ENCODE peak calls at places on chromosomes 2 and 18, in nine cellular contexts. P is cardiac muscle cell, G is stomach, Y is gastrocnemius medialis, X is GM12865, F is pancreas, U is kidney epithelial cell, T is tibial nerve, K is tibial artery. D is an unnamed sample.
A peak's percentile ranks its signal among the peaks of the same experiment; 100 is the strongest.

GRCh38 chr2:84962917-84963316 is 8.0 kb upstream of the KCMF1 start:
- DNase-seq in U (no peak), G (no peak), Y (no peak), P (no peak), F (no peak), X (no peak), K (no peak), T (no peak), D (no peak)

GRCh38 chr2:144234115-144234772 is 285.7 kb downstream of the ZEB2 start:
- DNase-seq in F (no peak), G (no peak), U (no peak), X (no peak), Y (no peak), T (no peak), K (no peak), P (peak; percentile 21), D (peak; percentile 23)

GRCh38 chr2:95728878-95729511 is 137.2 kb downstream of the TRIM43 start:
- DNase-seq in Y (peak; percentile 51), F (peak; percentile 55), P (peak; percentile 92), K (peak; percentile 65), T (peak; percentile 19), G (peak; percentile 75), X (peak; percentile 65), U (peak; percentile 59), D (peak; percentile 92)

GRCh38 chr18:10514621-10515020 is 11.2 kb upstream of the NAPG start:
- DNase-seq in X (no peak), F (no peak), Y (no peak), U (no peak), G (no peak), T (no peak), K (no peak), P (no peak), D (no peak)

GRCh38 chr2:130769343-130769907 is 14.1 kb downstream of the AMER3 start:
- DNase-seq in P (no peak), X (no peak), F (no peak), Y (no peak), T (no peak), K (no peak), U (no peak), G (no peak), D (no peak)

GRCh38 chr2:176931588-176932563 is 280.7 kb upstream of the HNRNPA3 start:
- DNase-seq in Y (no peak), T (no peak), G (no peak), U (peak; percentile 62), P (peak; percentile 28), K (no peak), X (peak; percentile 94), F (no peak), D (peak; percentile 11)

GRCh38 chr2:177885828-177886466 is 186.6 kb downstream of the PDE11A start:
- DNase-seq in U (no peak), F (no peak), Y (no peak), G (no peak), X (no peak), T (no peak), P (no peak), K (no peak), D (no peak)

GRCh38 chr2:191478754-191479679 is 198.9 kb upstream of the NABP1 start:
- DNase-seq in G (peak; percentile 81), Y (peak; percentile 23), U (no peak), F (peak; percentile 82), P (peak; percentile 87), K (peak; percentile 42), X (no peak), T (peak; percentile 40), D (peak; percentile 77)

GRCh38 chr18:44324361-44324760 is 356.3 kb upstream of the SETBP1 start:
- DNase-seq in P (no peak), K (no peak), Y (no peak), T (no peak), X (no peak), U (no peak), F (no peak), G (no peak), D (no peak)

GRCh38 chr2:219325136-219325535 is 7.4 kb downstream of the RESP18 start:
- DNase-seq in F (no peak), P (no peak), X (no peak), K (no peak), T (no peak), Y (no peak), U (no peak), G (no peak), D (no peak)

GRCh38 chr2:187576906-187577305 is 22.7 kb upstream of the TFPI start:
- DNase-seq in K (no peak), F (no peak), X (no peak), U (no peak), G (no peak), P (peak; percentile 27), Y (no peak), T (no peak), D (no peak)

GRCh38 chr2:137202310-137202709 is 437.0 kb downstream of the THSD7B start:
- DNase-seq in F (no peak), P (no peak), T (no peak), U (no peak), K (no peak), G (no peak), X (no peak), Y (no peak), D (no peak)

GRCh38 chr2:48849770-48850169 is 94.2 kb upstream of the LHCGR start:
- DNase-seq in F (no peak), U (no peak), Y (no peak), T (no peak), P (peak; percentile 71), X (no peak), G (no peak), K (no peak), D (peak; percentile 60)

GRCh38 chr2:223943561-223944008 is 1.6 kb downstream of the WDFY1 start:
- DNase-seq in G (no peak), K (no peak), T (no peak), F (no peak), Y (no peak), U (no peak), X (no peak), P (peak; percentile 62), D (peak; percentile 72)

GRCh38 chr18:29383311-29384273 is 1206.7 kb upstream of the CDH2 start:
- DNase-seq in U (no peak), X (no peak), K (no peak), T (no peak), F (no peak), P (peak; percentile 10), Y (no peak), G (no peak), D (no peak)

GRCh38 chr2:158583923-158584322 is 127.2 kb downstream of the PKP4 start:
- DNase-seq in U (no peak), T (no peak), F (no peak), P (no peak), Y (no peak), K (no peak), X (no peak), G (no peak), D (no peak)

GRCh38 chr2:158580760-158581159 is 124.0 kb downstream of the PKP4 start:
- DNase-seq in T (no peak), G (no peak), F (no peak), P (no peak), Y (no peak), U (no peak), K (no peak), X (no peak), D (no peak)

GRCh38 chr2:158589303-158589702 is 132.6 kb downstream of the PKP4 start:
- DNase-seq in U (no peak), G (no peak), X (no peak), F (no peak), P (no peak), Y (no peak), K (no peak), T (no peak), D (no peak)

GRCh38 chr2:158586491-158586890 is 129.7 kb downstream of the PKP4 start:
- DNase-seq in F (no peak), P (peak; percentile 74), U (no peak), G (no peak), X (no peak), Y (no peak), K (no peak), T (no peak), D (peak; percentile 76)
- H3K4me3 ChIP-seq in F (no peak overlapping the region), P (no peak overlapping the region), U (no peak overlapping the region), G (no peak overlapping the region), X (no peak overlapping the region), Y (no peak overlapping the region), K (no peak overlapping the region), T (no peak overlapping the region), D (no peak overlapping the region)

DNA sequence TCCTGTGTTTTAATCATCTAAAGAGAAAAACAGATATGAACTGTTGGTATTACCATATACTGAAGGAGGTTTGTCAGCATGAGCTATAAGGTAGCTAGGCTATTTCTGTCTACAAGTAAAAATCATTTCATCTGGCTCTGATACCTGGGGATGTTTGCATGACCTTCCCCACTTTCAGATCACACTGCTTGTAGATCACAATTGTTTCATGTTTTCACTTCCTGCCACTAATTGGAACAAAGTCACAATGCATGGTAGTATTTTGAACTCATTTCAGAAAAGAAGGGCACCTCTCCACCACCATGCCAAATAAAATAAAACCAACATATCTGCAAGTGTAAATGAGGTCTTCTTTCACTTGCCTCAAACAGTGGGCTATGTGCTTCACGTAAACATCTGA is 37.8 kb downstream of the NYAP2 start:
- DNase-seq in G (no peak), T (no peak), Y (no peak), K (no peak), X (peak; percentile 9), P (no peak), F (no peak), U (no peak), D (no peak)
- TF ChIP-seq CTCF in G (no peak), T (no peak), Y (no peak), K (no peak), X (no peak), P (no peak), F (no peak), U (no peak), D (no peak)

DNA sequence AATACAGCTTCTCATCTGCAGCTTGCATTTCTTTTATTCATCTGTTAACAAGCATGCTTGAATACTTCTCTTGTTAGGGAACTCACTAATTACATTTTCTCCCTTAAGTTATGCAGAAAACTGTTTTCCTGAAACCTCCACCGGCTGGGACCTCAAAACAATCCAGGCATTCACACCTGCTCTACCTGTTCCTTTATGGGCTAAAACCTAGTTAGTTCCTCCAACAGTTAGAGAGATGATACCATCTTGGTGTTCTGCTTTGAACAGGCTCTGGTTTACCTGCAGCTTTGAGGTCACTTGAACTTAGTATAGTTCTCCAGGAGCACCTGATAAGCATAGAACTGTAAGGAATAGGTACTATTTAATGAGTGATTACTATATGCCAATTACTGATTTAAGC is 6.1 kb downstream of the PLEK start:
- DNase-seq in U (no peak), X (no peak), G (no peak), F (no peak), K (no peak), P (no peak), Y (no peak), T (no peak), D (no peak)
- H3K4me3 ChIP-seq in U (no peak overlapping the region), X (peak overlapping the region; percentile 79), G (no peak overlapping the region), F (no peak overlapping the region), K (no peak overlapping the region), P (no peak overlapping the region), Y (no peak overlapping the region), T (no peak overlapping the region), D (no peak overlapping the region)

GRCh38 chr2:60794271-60794863 is 38.3 kb downstream of the PAPOLG start:
- DNase-seq in K (no peak), G (no peak), Y (no peak), U (no peak), F (no peak), T (no peak), P (peak; percentile 48), X (peak; percentile 43), D (peak; percentile 54)

GRCh38 chr2:60793169-60793568 is 37.1 kb downstream of the PAPOLG start:
- DNase-seq in X (no peak), G (no peak), Y (no peak), P (no peak), K (no peak), U (no peak), T (no peak), F (no peak), D (no peak)

GRCh38 chr2:60796573-60797509 is 40.8 kb downstream of the PAPOLG start:
- DNase-seq in T (no peak), X (peak; percentile 34), U (no peak), K (no peak), G (no peak), Y (no peak), P (no peak), F (no peak), D (peak; percentile 18)
- TF ChIP-seq CTCF in T (no peak), X (no peak), U (no peak), K (no peak), G (no peak), Y (no peak), P (no peak), F (no peak), D (no peak)